ENCODE peak calls at places on chromosome 20, in four cellular contexts. Z, U, C and W are unnamed samples.

GRCh38 chr20:24402234-24402633 is 67.2 kb upstream of the SYNDIG1 start:
- DNase-seq in Z (no peak), U (no peak), C (no peak), W (no peak)

GRCh38 chr20:58077282-58077681 is 151.2 kb downstream of the ANKRD60 start:
- DNase-seq in Z (no peak), U (no peak), C (no peak), W (no peak)

GRCh38 chr20:25856256-25856884 is 159.7 kb upstream of the ZNF337 start:
- DNase-seq in Z (no peak), U (no peak), C (no peak), W (no peak)

GRCh38 chr20:17558154-17558940 is 11.5 kb upstream of the DSTN start:
- DNase-seq in Z (no peak), U (no peak), C (peak; percentile 58), W (peak; percentile 78)

GRCh38 chr20:61805365-61805764 is 260.3 kb downstream of the TAF4 start:
- DNase-seq in Z (no peak), U (no peak), C (no peak), W (no peak)

GRCh38 chr20:32777177-32777956 is 15.2 kb downstream of the DNMT3B start:
- DNase-seq in Z (no peak), U (no peak), C (no peak), W (no peak)

GRCh38 chr20:37223053-37223452 is 38.6 kb downstream of the GHRH start:
- DNase-seq in Z (no peak), U (no peak), C (no peak), W (no peak)

GRCh38 chr20:10511507-10512231 is 76.6 kb downstream of the SLX4IP start:
- DNase-seq in Z (peak; percentile 74), U (peak; percentile 54), C (peak; percentile 79), W (peak; percentile 89)

GRCh38 chr20:38303908-38304379 is at the start of gene BPI:
- DNase-seq in Z (no peak), U (no peak), C (no peak), W (no peak)

GRCh38 chr20:24862186-24862585 is 86.9 kb upstream of the CST7 start:
- DNase-seq in Z (no peak), U (no peak), C (no peak), W (no peak)

GRCh38 chr20:48697845-48698491 is 129.8 kb downstream of the PREX1 start:
- DNase-seq in Z (peak; percentile 94), U (no peak), C (peak; percentile 79), W (no peak)

GRCh38 chr20:31562241-31562640 is 42.8 kb upstream of the ID1 start:
- DNase-seq in Z (no peak), U (no peak), C (no peak), W (no peak)

GRCh38 chr20:62922451-62922921 is 3.8 kb downstream of the DIDO1 start:
- DNase-seq in Z (no peak), U (peak; percentile 46), C (no peak), W (peak; percentile 50)

GRCh38 chr20:49938173-49939163 is 2.3 kb downstream of the RNF114 start:
- DNase-seq in Z (peak; percentile 59), U (no peak), C (no peak), W (peak; percentile 78)

GRCh38 chr20:1876975-1877603 is 18.1 kb upstream of the SIRPA start:
- DNase-seq in Z (no peak), U (no peak), C (no peak), W (no peak)

GRCh38 chr20:61443541-61444126 is 191.6 kb downstream of the CDH4 start:
- DNase-seq in Z (no peak), U (no peak), C (no peak), W (no peak)

GRCh38 chr20:8152183-8152582 is 20.1 kb downstream of the PLCB1 start:
- DNase-seq in Z (no peak), U (no peak), C (no peak), W (no peak)

GRCh38 chr20:14761903-14762302 is 424.5 kb upstream of the FLRT3 start:
- DNase-seq in Z (no peak), U (no peak), C (no peak), W (no peak)

GRCh38 chr20:44691424-44692423 is 23.4 kb upstream of the CCN5 start:
- DNase-seq in Z (no peak), U (no peak), C (peak; percentile 55), W (peak; percentile 89)

GRCh38 chr20:37365760-37366638 is 20.1 kb downstream of the SRC start:
- DNase-seq in Z (no peak), U (no peak), C (no peak), W (no peak)

GRCh38 chr20:32902456-32903420 is 44.0 kb downstream of the EFCAB8 start:
- DNase-seq in Z (peak; percentile 60), U (peak; percentile 57), C (no peak), W (no peak)

DNA sequence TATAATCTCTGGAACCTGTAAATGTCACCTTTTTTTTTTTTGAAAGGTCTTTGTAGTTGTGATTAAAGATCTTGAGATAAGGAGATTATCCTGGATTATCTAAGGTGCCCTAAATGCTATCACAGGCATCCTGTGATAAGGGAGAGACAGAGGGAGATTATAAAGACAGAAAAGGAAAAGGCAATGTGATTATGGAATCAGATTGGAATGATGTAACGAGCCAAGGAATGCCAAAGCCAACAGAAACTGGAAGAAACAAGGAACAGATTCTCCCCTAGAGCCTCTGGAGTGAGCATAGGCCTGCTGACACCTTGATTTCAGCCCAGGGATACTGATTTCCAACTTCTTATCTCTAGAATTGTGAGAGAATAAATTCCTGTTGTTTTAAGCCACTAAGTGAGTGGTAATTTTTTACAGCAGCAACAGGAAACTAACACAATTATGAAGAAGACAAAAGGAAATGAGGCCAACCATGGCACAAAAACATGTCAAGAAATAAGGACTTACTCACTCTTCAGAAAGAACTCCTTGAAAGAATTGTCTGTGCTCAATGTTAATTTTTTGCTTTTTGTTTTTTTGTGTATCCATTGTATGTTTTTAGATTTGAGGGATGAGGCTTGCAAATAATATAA is 82.7 kb downstream of the CFAP61 start:
- DNase-seq in Z (no peak), U (no peak), C (no peak), W (no peak)
- H3K9me3 ChIP-seq in Z (no peaks in the 10 kb centered on the region), U (no peaks in the 10 kb centered on the region), C (no peaks in the 10 kb centered on the region), W (peaks cover 4% of the 10 kb centered on the region)

GRCh38 chr20:35092524-35093244 is at the start of gene TRPC4AP:
- DNase-seq in Z (peak; percentile 91), U (peak; percentile 84), C (peak; percentile 56), W (peak; percentile 93)
- H3K4me1 ChIP-seq in Z (peaks cover 6% of the 10 kb centered on the region), U (peaks cover 23% of the 10 kb centered on the region), C (peaks cover 34% of the 10 kb centered on the region), W (peaks cover 53% of the 10 kb centered on the region)

GRCh38 chr20:56032251-56032650 is 26.9 kb upstream of the CBLN4 start:
- DNase-seq in Z (no peak), U (no peak), C (no peak), W (no peak)
- H3K9me3 ChIP-seq in Z (peaks cover 3% of the 10 kb centered on the region), U (peaks cover 6% of the 10 kb centered on the region), C (peaks cover 16% of the 10 kb centered on the region), W (peaks cover 24% of the 10 kb centered on the region)

GRCh38 chr20:64074184-64074789 is 5.0 kb downstream of the RGS19 start:
- DNase-seq in Z (no peak), U (no peak), C (no peak), W (no peak)
- H3K4me1 ChIP-seq in Z (peaks cover 3% of the 10 kb centered on the region), U (peaks cover 29% of the 10 kb centered on the region), C (peaks cover 14% of the 10 kb centered on the region), W (peaks cover 40% of the 10 kb centered on the region)

DNA sequence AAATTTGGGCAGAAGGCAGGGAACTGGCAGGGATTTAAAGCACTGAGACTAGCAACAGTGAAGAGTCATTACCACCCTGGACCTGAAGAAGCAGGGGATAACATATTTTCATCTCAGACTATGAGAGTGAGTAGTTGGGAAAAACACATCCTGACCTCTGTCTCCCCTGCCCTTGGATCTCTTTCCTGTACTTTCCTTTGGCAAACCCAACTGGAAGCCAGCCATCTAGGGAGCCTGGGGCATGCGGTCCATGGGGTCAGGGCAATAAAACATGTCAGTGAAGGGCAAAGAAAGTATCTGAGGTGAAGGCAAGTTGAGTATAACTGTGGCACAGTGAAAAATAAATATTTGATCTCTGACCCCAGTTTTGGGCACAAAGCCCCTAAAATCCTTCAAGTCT is 698.2 kb downstream of the DOK5 start:
- DNase-seq in Z (no peak), U (no peak), C (no peak), W (no peak)
- H3K9me3 ChIP-seq in Z (no peaks in the 10 kb centered on the region), U (no peaks in the 10 kb centered on the region), C (no peaks in the 10 kb centered on the region), W (no peaks in the 10 kb centered on the region)

GRCh38 chr20:54321688-54322087 is 113.8 kb downstream of the PFDN4 start:
- DNase-seq in Z (no peak), U (no peak), C (no peak), W (no peak)
- H3K4me1 ChIP-seq in Z (no peaks in the 10 kb centered on the region), U (no peaks in the 10 kb centered on the region), C (peaks cover 13% of the 10 kb centered on the region), W (no peaks in the 10 kb centered on the region)